ENCODE peak calls at places on chromosome X, in six cellular contexts. O is kidney, W is keratinocyte, S is BE2C, I is IMR-90, N is mucosa of descending colon. Y is an unnamed sample.

GRCh38 chrX:57528670-57529255 is 63.0 kb upstream of the ZXDB start:
- DNase-seq in O (no peak), W (no peak), S (peak; percentile 11), I (peak; percentile 1), N (no peak), Y (peak; percentile 18)

GRCh38 chrX:10902001-10902400 is 209.1 kb upstream of the HCCS start:
- DNase-seq in O (no peak), W (no peak), S (no peak), I (peak; percentile 65), N (no peak), Y (no peak)

GRCh38 chrX:50469206-50469605 is 1.4 kb downstream of the DGKK start:
- DNase-seq in O (no peak), W (no peak), S (peak; percentile 45), I (no peak), N (no peak), Y (no peak)

GRCh38 chrX:125205084-125205917 is 114.4 kb upstream of the TEX13C start:
- DNase-seq in O (peak; percentile 85), W (no peak), S (peak; percentile 3), I (no peak), N (peak; percentile 40), Y (peak; percentile 17)

GRCh38 chrX:25175743-25176142 is 160.0 kb upstream of the ARX start:
- DNase-seq in O (no peak), W (no peak), S (no peak), I (no peak), N (no peak), Y (no peak)

GRCh38 chrX:72254835-72255234 is 16.0 kb upstream of the ERCC6L start:
- DNase-seq in O (no peak), W (no peak), S (no peak), I (no peak), N (no peak), Y (no peak)

GRCh38 chrX:110167952-110168451 is 149.9 kb downstream of the AMMECR1 start:
- DNase-seq in O (no peak), W (no peak), S (peak; percentile 36), I (no peak), N (peak; percentile 39), Y (no peak)

GRCh38 chrX:81174286-81174685 is 27.4 kb downstream of the HMGN5 start:
- DNase-seq in O (no peak), W (no peak), S (no peak), I (peak; percentile 37), N (no peak), Y (no peak)

GRCh38 chrX:8748855-8749254 is 16.9 kb upstream of the ANOS1 start:
- DNase-seq in O (no peak), W (no peak), S (no peak), I (peak; percentile 43), N (no peak), Y (no peak)

GRCh38 chrX:13742397-13743176 is 8.0 kb downstream of the OFD1 start:
- DNase-seq in O (no peak), W (no peak), S (no peak), I (no peak), N (no peak), Y (no peak)

DNA sequence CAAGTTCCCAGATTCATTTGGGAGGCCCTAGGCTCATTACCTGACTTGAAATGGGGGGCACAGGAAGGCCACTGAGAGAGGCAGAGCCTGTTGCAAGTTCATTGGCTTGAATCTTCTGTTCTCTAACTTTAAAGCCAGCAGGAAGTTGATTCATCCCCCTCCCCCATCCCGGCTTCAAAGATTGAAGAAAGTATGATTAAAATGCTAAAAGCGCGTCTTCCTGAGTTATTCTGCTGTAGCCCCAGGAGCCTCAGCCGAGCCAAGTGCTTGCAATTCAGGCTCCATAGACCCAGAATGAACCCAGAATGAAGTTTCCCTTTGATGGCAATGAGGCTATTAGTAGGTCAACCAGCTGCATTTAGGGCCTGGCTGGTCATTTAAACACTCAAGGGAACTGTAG is 14.7 kb downstream of the CHST7 start:
- DNase-seq in O (no peak), W (no peak), S (no peak), I (peak; percentile 68), N (no peak), Y (no peak)
- H3K4me3 ChIP-seq in O (no peak overlapping the region), W (no peak overlapping the region), S (no peak overlapping the region), I (no peak overlapping the region), N (no peak overlapping the region), Y (no peak overlapping the region)

DNA sequence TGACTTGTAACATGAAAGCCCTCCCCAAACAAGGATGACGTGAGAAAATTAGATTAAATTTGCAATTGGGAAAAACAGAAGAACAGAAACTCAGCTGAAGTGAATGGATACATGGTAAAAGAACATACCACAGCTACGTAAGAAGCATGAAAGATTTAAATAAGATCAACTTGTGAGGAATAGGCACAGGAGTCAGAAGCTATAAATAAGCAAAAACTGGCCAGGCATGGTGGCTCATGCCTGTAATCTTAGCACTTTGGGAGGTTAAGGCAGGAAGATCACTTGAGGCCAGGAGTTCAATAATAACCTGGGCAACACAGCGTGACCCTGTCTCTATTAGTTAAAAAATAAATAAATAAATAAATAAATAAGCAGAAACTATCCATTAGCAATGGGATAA is 33.6 kb upstream of the ZCCHC13 start:
- DNase-seq in O (no peak), W (no peak), S (no peak), I (no peak), N (no peak), Y (no peak)
- H3K4me3 ChIP-seq in O (no peak overlapping the region), W (no peak overlapping the region), S (no peak overlapping the region), I (no peak overlapping the region), N (no peak overlapping the region), Y (no peak overlapping the region)

DNA sequence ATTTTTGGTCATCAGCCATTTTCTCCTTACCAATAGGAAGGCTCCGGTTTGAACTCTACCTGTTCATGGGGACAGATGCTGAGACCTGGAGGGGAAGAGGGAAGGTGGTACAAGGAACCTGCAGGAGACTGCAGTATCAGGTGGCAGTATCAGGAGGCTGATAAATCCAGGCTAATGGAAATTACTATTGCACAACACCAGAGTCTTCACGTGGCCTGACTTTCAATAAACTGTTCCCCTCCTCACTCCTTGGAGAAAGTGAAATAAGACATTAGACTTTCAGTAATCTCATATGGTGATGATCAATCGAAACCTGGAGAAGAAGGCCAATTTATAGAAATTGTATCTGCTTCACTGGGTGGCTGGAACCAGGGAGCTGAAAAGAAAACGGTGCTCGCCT is 46.2 kb upstream of the BCOR start:
- DNase-seq in O (no peak), W (no peak), S (no peak), I (no peak), N (no peak), Y (no peak)
- H3K4me3 ChIP-seq in O (no peak overlapping the region), W (no peak overlapping the region), S (no peak overlapping the region), I (no peak overlapping the region), N (no peak overlapping the region), Y (no peak overlapping the region)

GRCh38 chrX:23908219-23909003 is 605 bp downstream of the CXorf58 start:
- DNase-seq in O (no peak), W (no peak), S (no peak), I (no peak), N (no peak), Y (no peak)
- H3K4me3 ChIP-seq in O (peak overlapping the region; percentile 47), W (no peak overlapping the region), S (peak overlapping the region; percentile 43), I (peak overlapping the region; percentile 33), N (no peak overlapping the region), Y (no peak overlapping the region)

GRCh38 chrX:38505583-38505982 is 55.8 kb upstream of the TSPAN7 start:
- DNase-seq in O (no peak), W (no peak), S (no peak), I (no peak), N (no peak), Y (no peak)

GRCh38 chrX:38500886-38501285 is 60.5 kb upstream of the TSPAN7 start:
- DNase-seq in O (no peak), W (no peak), S (no peak), I (no peak), N (no peak), Y (no peak)
- H3K4me3 ChIP-seq in O (no peak overlapping the region), W (no peak overlapping the region), S (no peak overlapping the region), I (no peak overlapping the region), N (no peak overlapping the region), Y (no peak overlapping the region)

GRCh38 chrX:136936183-136936549 is 55.6 kb upstream of the RBMX start:
- DNase-seq in O (no peak), W (no peak), S (no peak), I (peak; percentile 9), N (no peak), Y (no peak)

GRCh38 chrX:136931661-136932060 is 51.1 kb upstream of the RBMX start:
- DNase-seq in O (no peak), W (no peak), S (no peak), I (no peak), N (no peak), Y (no peak)

GRCh38 chrX:136933617-136934145 is 53.2 kb upstream of the RBMX start:
- DNase-seq in O (no peak), W (no peak), S (no peak), I (no peak), N (no peak), Y (no peak)
- H3K4me3 ChIP-seq in O (no peak overlapping the region), W (no peak overlapping the region), S (no peak overlapping the region), I (no peak overlapping the region), N (no peak overlapping the region), Y (no peak overlapping the region)

GRCh38 chrX:261858-262390 is 19.3 kb upstream of the PLCXD1 start:
- DNase-seq in O (peak; percentile 55), W (no peak), S (no peak), I (no peak), N (peak; percentile 9), Y (peak; percentile 18)

GRCh38 chrX:262391-262909 is 18.7 kb upstream of the PLCXD1 start:
- DNase-seq in O (peak; percentile 44), W (no peak), S (no peak), I (no peak), N (peak; percentile 29), Y (peak; percentile 17)

GRCh38 chrX:259692-260355 is 21.4 kb upstream of the PLCXD1 start:
- DNase-seq in O (peak; percentile 52), W (no peak), S (no peak), I (no peak), N (peak; percentile 19), Y (peak; percentile 26)

GRCh38 chrX:258291-259040 is 22.7 kb upstream of the PLCXD1 start:
- DNase-seq in O (peak; percentile 44), W (no peak), S (no peak), I (no peak), N (no peak), Y (peak; percentile 9)

DNA sequence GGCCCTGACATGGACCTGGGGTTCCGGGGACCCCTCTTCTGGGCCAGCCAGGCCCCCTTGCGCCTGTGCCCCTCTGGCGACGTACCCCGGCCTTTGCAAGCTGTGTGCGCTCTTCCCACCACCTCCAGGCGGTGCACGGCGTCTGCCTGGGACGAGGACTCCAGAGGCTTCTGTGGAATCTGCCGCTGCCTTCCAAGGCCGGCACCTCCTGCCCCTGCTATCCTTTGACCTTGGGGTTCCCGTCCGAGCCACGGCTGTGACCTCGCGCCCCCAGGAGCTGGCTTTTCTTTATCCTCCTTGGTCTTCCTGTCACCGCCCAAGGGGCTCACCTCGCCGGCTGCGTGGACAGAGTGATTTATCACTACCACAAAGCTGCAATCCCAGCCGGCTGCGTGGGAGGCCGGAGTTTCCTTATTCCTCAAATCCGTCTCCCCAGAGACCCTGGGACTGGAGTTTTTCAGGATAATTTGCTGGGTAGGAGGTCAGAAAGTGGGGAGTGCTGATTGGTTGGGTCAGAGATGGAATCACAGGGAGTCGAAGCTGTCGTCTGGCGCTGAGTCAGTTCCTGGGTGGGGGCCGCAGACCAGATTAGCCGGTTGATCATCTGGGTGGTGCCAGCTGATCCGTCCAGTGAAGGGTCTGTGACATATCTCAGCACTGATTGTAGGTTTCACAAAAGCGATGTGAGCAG is 19.9 kb upstream of the PLCXD1 start:
- DNase-seq in O (peak; percentile 72), W (no peak), S (peak; percentile 63), I (peak; percentile 23), N (peak; percentile 16), Y (peak; percentile 15)
- H3K4me3 ChIP-seq in O (no peak overlapping the region), W (peak overlapping the region; percentile 34), S (peak overlapping the region; percentile 32), I (no peak overlapping the region), N (no peak overlapping the region), Y (no peak overlapping the region)